ENCODE peak calls at places on chromosomes 12 and 14, in eight cellular contexts. H is right atrium auricular region, L is mammary epithelial cell, W is adrenal gland, Y is body of pancreas, T is neural progenitor cell, G is endodermal cell, D is IMR-90. C is an unnamed sample. For H3K36me3, the result is how much of the 10 kb centered on the place peaks cover.

GRCh38 chr12:57868870-57869609 is 22.5 kb upstream of the CTDSP2 start:
- DNase-seq in H (peak), L (no peak), W (no peak), Y (no peak), T (peak), G (peak), D (no peak), C (no peak)

GRCh38 chr14:44446965-44447364 is 60.1 kb downstream of the FSCB start:
- DNase-seq in H (no peak), L (no peak), W (no peak), Y (no peak), T (no peak), G (no peak), D (no peak), C (no peak)

GRCh38 chr12:67827820-67828383 is 161.3 kb upstream of the IFNG-AS1 start:
- DNase-seq in H (peak), L (peak), W (peak), Y (peak), T (no peak), G (no peak), D (peak), C (no peak)

GRCh38 chr14:100305446-100306255 is 593 bp downstream of the SLC25A29 start:
- DNase-seq in H (no peak), L (no peak), W (peak), Y (no peak), T (peak), G (peak), D (no peak), C (peak)

GRCh38 chr14:69002069-69002468 is 23.0 kb upstream of the ACTN1 start:
- DNase-seq in H (no peak), L (peak), W (peak), Y (peak), T (peak), G (peak), D (no peak), C (no peak)

GRCh38 chr14:67319142-67319541 is 40.5 kb downstream of the ATP6V1D start:
- DNase-seq in H (no peak), L (no peak), W (no peak), Y (no peak), T (no peak), G (no peak), D (peak), C (no peak)

GRCh38 chr14:67999693-68000384 is 180.3 kb downstream of the RAD51B start:
- DNase-seq in H (no peak), L (peak), W (no peak), Y (no peak), T (no peak), G (no peak), D (peak), C (no peak)

GRCh38 chr12:122659579-122659978 is 43.6 kb downstream of the HCAR2 start:
- DNase-seq in H (no peak), L (no peak), W (peak), Y (peak), T (no peak), G (no peak), D (no peak), C (no peak)

GRCh38 chr12:5333096-5333495 is 98.8 kb upstream of the NTF3 start:
- DNase-seq in H (no peak), L (no peak), W (no peak), Y (no peak), T (no peak), G (no peak), D (no peak), C (no peak)

GRCh38 chr14:94691658-94692029 is 78.3 kb downstream of the GSC start:
- DNase-seq in H (no peak), L (no peak), W (no peak), Y (no peak), T (no peak), G (no peak), D (no peak), C (no peak)

GRCh38 chr12:49794811-49795653 is 33.2 kb downstream of the NCKAP5L start:
- DNase-seq in H (no peak), L (no peak), W (no peak), Y (no peak), T (no peak), G (no peak), D (no peak), C (no peak)

GRCh38 chr12:8077207-8077606 is 4.9 kb upstream of the NECAP1 start:
- DNase-seq in H (no peak), L (peak), W (no peak), Y (no peak), T (no peak), G (no peak), D (peak), C (no peak)

GRCh38 chr12:8076357-8076756 is 5.7 kb upstream of the NECAP1 start:
- DNase-seq in H (no peak), L (no peak), W (no peak), Y (no peak), T (no peak), G (no peak), D (no peak), C (no peak)

GRCh38 chr12:8080131-8080530 is 1.9 kb upstream of the NECAP1 start:
- DNase-seq in H (no peak), L (no peak), W (no peak), Y (no peak), T (no peak), G (no peak), D (no peak), C (no peak)

GRCh38 chr12:8078916-8079315 is 3.2 kb upstream of the NECAP1 start:
- DNase-seq in H (no peak), L (no peak), W (no peak), Y (no peak), T (no peak), G (no peak), D (no peak), C (no peak)

DNA sequence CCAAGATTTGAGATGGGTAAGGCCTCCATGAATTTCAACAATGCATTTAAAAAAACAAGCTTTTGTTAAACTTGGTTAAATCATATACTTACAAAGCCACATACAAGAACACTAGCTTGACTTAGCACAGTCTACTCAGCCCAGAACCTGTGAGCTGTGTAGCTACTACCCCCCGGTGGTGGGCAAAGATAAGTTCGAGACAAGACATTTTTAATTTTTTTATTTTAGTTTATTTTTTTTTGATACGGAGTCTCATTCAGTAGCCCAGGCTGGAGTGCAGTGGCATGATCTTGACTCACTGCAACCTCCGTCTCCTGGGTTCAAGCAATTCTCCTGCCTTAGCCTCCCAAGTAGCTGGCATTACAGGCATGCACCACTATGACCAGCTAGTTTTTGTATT is 3.7 kb upstream of the NECAP1 start:
- DNase-seq in H (no peak), L (peak), W (peak), Y (peak), T (peak), G (peak), D (peak), C (no peak)
- TF ChIP-seq CTCF in H (peak), L (peak), W (peak), Y (no peak), T (peak), G (peak), D (peak), C (peak)

DNA sequence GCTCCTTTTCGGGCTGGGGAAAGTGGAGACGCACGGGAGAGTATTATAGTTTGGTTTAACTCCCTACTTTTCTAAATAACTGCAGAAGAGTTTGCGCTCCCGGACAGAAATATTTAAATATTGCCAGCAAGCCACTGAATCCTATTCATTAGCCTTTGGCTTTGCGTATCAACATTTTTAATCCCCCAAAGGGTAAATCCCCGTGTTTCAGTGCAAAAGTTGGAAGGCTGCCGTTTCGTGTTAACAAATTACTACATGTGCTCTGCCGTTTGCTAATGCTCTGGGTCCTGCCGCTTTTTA is 372 bp upstream of the DPF3 start:
- DNase-seq in H (no peak), L (no peak), W (no peak), Y (no peak), T (no peak), G (no peak), D (no peak), C (no peak)
- H3K27ac ChIP-seq in H (peak), L (no peak), W (peak), Y (peak), T (no peak), G (no peak), D (peak), C (no peak)

GRCh38 chr12:123748661-123749060 is 13.4 kb upstream of the DNAH10 start:
- DNase-seq in H (no peak), L (peak), W (no peak), Y (no peak), T (no peak), G (no peak), D (peak), C (no peak)

GRCh38 chr12:123749355-123749754 is 12.7 kb upstream of the DNAH10 start:
- DNase-seq in H (no peak), L (no peak), W (no peak), Y (no peak), T (no peak), G (no peak), D (no peak), C (no peak)

GRCh38 chr12:123754041-123754757 is 7.9 kb upstream of the DNAH10 start:
- DNase-seq in H (no peak), L (no peak), W (no peak), Y (no peak), T (no peak), G (no peak), D (no peak), C (no peak)

GRCh38 chr12:123750159-123750656 is 11.9 kb upstream of the DNAH10 start:
- DNase-seq in H (no peak), L (no peak), W (no peak), Y (no peak), T (no peak), G (no peak), D (no peak), C (no peak)

GRCh38 chr12:123752046-123752445 is 10.1 kb upstream of the DNAH10 start:
- DNase-seq in H (no peak), L (peak), W (no peak), Y (no peak), T (no peak), G (no peak), D (no peak), C (no peak)
- H3K36me3 ChIP-seq in H (half or more), L (under half), W (under half), Y (under half), T (under half), G (half or more), D (under half), C (half or more)

GRCh38 chr14:105413542-105413886 is 6.1 kb upstream of the MTA1 start:
- DNase-seq in H (no peak), L (no peak), W (no peak), Y (no peak), T (no peak), G (peak), D (no peak), C (no peak)

GRCh38 chr14:105416671-105417070 is 3.0 kb upstream of the MTA1 start:
- DNase-seq in H (no peak), L (no peak), W (no peak), Y (no peak), T (no peak), G (no peak), D (no peak), C (no peak)

GRCh38 chr14:105415481-105416428 is 3.9 kb upstream of the MTA1 start:
- DNase-seq in H (no peak), L (no peak), W (no peak), Y (no peak), T (no peak), G (peak), D (no peak), C (no peak)

GRCh38 chr14:105412768-105413541 is 6.7 kb upstream of the MTA1 start:
- DNase-seq in H (no peak), L (no peak), W (no peak), Y (no peak), T (no peak), G (peak), D (no peak), C (no peak)

GRCh38 chr14:105414456-105415371 is 4.9 kb upstream of the MTA1 start:
- DNase-seq in H (peak), L (peak), W (peak), Y (peak), T (peak), G (peak), D (peak), C (peak)
- TF ChIP-seq CTCF in H (peak), L (peak), W (peak), Y (peak), T (peak), G (peak), D (peak), C (peak)

DNA sequence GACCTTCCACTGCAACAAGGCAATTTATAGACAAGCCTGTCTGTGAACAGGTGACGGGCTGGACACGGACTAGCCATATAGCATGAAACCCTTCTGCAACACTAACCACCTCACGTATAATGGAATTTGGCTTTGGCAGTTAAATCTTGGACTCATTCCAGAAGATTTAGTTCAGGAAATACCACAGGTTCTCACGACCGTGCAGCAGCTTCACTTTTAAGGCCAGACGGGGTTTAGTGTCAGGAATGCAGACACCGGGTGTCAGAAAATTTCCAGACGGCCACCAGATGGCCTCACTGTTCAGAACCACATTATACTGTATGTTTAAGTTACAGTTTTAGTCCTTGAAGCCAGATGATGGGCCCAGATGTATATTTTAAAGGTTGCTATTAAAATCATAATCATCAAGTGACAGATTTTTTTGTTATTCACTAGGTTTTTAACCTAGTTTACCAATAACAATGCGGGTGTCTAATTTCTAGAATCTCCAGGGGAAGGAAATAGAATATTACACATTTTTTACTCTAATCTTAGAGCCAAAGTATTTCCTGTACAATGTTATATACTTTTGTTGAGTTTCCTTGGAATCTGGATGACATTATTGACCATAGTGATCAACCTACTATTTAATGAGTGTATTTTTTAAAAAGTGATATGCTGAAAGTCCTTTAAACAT is 90.5 kb upstream of the TMPO start:
- DNase-seq in H (no peak), L (peak), W (peak), Y (peak), T (peak), G (peak), D (peak), C (peak)
- H3K27ac ChIP-seq in H (no peak), L (no peak), W (no peak), Y (no peak), T (no peak), G (no peak), D (no peak), C (no peak)

DNA sequence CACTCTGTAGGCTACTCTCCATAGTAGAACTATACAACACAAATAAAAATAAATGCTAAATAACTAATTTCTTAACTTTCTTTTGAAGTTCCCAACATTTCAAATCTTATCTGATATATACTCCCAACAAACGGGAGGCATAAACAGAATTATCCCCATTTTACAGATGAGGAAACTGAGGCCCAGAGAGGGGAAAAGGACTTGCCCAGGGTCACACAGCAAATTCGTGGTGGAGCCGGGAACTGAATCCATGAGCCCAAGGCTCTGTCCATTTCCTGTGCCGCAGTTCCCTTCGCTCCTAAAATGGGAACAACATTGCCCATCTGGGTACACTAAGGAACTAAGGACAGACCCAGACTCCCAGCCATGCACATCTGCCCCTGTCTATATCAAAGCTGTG is 12.2 kb downstream of the ZNF384 start:
- DNase-seq in H (no peak), L (no peak), W (no peak), Y (no peak), T (no peak), G (no peak), D (no peak), C (no peak)
- H3K36me3 ChIP-seq in H (half or more), L (under half), W (under half), Y (under half), T (under half), G (half or more), D (half or more), C (half or more)

GRCh38 chr12:52441320-52441911 is 7.2 kb upstream of the KRT75 start:
- DNase-seq in H (no peak), L (peak), W (no peak), Y (no peak), T (peak), G (peak), D (peak), C (no peak)
- TF ChIP-seq CTCF in H (no peak), L (no peak), W (no peak), Y (no peak), T (no peak), G (no peak), D (no peak), C (no peak)

DNA sequence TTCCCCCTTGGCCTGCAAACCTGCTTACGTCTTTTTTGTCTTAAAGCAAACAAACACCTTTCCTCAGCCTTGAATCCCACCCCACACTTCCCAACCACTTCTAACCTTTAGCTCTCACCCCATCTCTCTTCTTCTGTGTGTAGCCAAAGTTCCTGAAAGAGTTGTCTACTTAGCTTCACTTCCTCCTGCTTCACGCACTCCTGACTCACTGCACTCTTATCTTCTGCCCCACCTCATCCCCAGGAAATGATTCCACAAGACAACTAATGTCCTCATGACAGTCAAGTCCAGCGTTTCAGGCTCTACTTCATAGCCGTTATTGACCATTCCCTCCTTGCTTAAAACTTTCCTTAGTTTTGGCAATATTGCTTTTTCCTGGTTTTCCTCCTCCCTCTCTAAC is 22.4 kb downstream of the EIF2B2 start:
- DNase-seq in H (no peak), L (no peak), W (no peak), Y (no peak), T (no peak), G (no peak), D (peak), C (no peak)
- H3K27ac ChIP-seq in H (no peak), L (no peak), W (no peak), Y (no peak), T (no peak), G (no peak), D (no peak), C (peak)

DNA sequence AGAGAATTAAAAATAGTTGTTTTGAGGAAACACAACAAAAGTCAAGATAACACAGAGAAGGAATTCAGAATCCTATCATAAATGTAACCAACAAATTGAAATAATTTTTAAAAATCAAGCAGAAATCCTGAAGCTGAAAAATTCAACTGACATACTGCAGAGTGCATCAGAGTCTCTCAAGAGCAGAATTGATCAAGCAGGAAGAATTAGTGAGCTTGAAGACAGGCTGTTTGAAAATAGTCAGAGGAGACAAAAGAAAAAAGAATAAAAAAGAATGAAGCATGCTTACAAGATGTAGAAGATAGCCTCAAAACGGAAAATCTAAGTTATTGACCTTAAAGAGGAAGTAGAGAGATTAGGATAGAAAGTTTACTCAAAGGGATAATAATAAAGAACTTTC is 65.8 kb upstream of the PPP2R5C start:
- DNase-seq in H (no peak), L (no peak), W (no peak), Y (no peak), T (no peak), G (no peak), D (no peak), C (no peak)
- H3K36me3 ChIP-seq in H (under half), L (under half), W (under half), Y (under half), T (under half), G (under half), D (under half), C (under half)

DNA sequence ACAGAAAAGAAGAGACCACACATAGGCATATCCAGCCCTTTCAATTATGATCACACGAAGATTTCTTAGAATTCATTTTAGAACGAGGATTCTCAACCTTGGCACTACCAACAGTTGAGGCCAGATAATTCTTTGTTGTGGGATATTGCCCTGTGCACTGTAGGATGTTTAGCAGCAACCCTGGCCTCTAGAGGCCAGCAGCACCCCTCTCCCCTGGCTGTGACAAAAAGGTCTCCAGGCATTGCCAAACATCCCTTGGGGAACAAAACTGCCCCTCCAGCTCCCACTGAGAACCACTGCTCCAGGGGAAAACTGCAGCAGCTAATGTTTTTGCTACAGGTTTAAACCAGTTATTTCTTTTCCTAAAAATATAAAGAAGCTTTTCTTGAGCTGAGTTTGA is 7.1 kb downstream of the NT5DC3 start:
- DNase-seq in H (no peak), L (no peak), W (no peak), Y (no peak), T (peak), G (peak), D (no peak), C (no peak)
- TF ChIP-seq CTCF in H (no peak), L (no peak), W (no peak), Y (no peak), T (peak), G (peak), D (no peak), C (no peak)

C was measured in lower lobe of right lung.